ENCODE peak calls at places on chromosomes 11 and 22, in four cellular contexts. One of them, this sample, is unnamed.
A peak's percentile ranks its signal among the peaks of the same experiment; 100 is the strongest.

GRCh38 chr11:91066648-91067047 is 843.8 kb upstream of the CHORDC1 start:
- DNase-seq in amniotic stem cell: no peak
- DNase-seq in D341Med: no peak
- DNase-seq in tibial artery: no peak
- DNase-seq in this sample: no peak

GRCh38 chr11:75447415-75447814 is 14.4 kb upstream of the KLHL35 start:
- DNase-seq in D341Med: no peak
- DNase-seq in tibial artery: no peak
- DNase-seq in amniotic stem cell: no peak
- DNase-seq in this sample: no peak

GRCh38 chr11:42631223-42631843 is 680.5 kb upstream of the API5 start:
- DNase-seq in tibial artery: no peak
- DNase-seq in D341Med: no peak
- DNase-seq in amniotic stem cell: no peak
- DNase-seq in this sample: no peak

GRCh38 chr11:112316971-112317370 is 56.3 kb upstream of the PLET1 start:
- DNase-seq in tibial artery: no peak
- DNase-seq in D341Med: no peak
- DNase-seq in amniotic stem cell: no peak
- DNase-seq in this sample: no peak

GRCh38 chr11:60840711-60841430 is 1.0 kb upstream of the CCDC86 start:
- DNase-seq in D341Med: no peak
- DNase-seq in tibial artery: peak; percentile 46
- DNase-seq in amniotic stem cell: no peak
- DNase-seq in this sample: no peak

GRCh38 chr11:125114518-125114917 is 3.1 kb upstream of the TMEM218 start:
- DNase-seq in amniotic stem cell: no peak
- DNase-seq in tibial artery: no peak
- DNase-seq in D341Med: no peak
- DNase-seq in this sample: no peak

GRCh38 chr11:78576549-78577097 is 2.0 kb upstream of the NARS2 start:
- DNase-seq in tibial artery: no peak
- DNase-seq in D341Med: no peak
- DNase-seq in amniotic stem cell: no peak
- DNase-seq in this sample: no peak

GRCh38 chr11:11972942-11973341 is 35.5 kb downstream of the DKK3 start:
- DNase-seq in tibial artery: no peak
- DNase-seq in amniotic stem cell: no peak
- DNase-seq in D341Med: no peak
- DNase-seq in this sample: peak; percentile 15

GRCh38 chr11:69131644-69132300 is 24.0 kb upstream of the SMIM38 start:
- DNase-seq in tibial artery: peak; percentile 50
- DNase-seq in amniotic stem cell: peak; percentile 41
- DNase-seq in D341Med: peak; percentile 63
- DNase-seq in this sample: peak; percentile 87

GRCh38 chr22:24124247-24124646 is 57.0 kb upstream of the SUSD2 start:
- DNase-seq in D341Med: no peak
- DNase-seq in tibial artery: no peak
- DNase-seq in amniotic stem cell: no peak
- DNase-seq in this sample: no peak

GRCh38 chr11:120289426-120289825 is 35.7 kb upstream of the TLCD5 start:
- DNase-seq in tibial artery: no peak
- DNase-seq in amniotic stem cell: no peak
- DNase-seq in D341Med: no peak
- DNase-seq in this sample: no peak

GRCh38 chr11:124725719-124726105 is 14.0 kb upstream of the NRGN start:
- DNase-seq in tibial artery: no peak
- DNase-seq in D341Med: no peak
- DNase-seq in amniotic stem cell: no peak
- DNase-seq in this sample: no peak

GRCh38 chr11:107651672-107652071 is 60.2 kb downstream of the SLN start:
- DNase-seq in D341Med: no peak
- DNase-seq in tibial artery: no peak
- DNase-seq in amniotic stem cell: no peak
- DNase-seq in this sample: no peak

GRCh38 chr11:12100429-12100828 is 10.0 kb upstream of the MICAL2 start:
- DNase-seq in D341Med: no peak
- DNase-seq in amniotic stem cell: no peak
- DNase-seq in tibial artery: no peak
- DNase-seq in this sample: no peak

GRCh38 chr11:10139081-10139480 is 154.9 kb downstream of the SBF2 start:
- DNase-seq in tibial artery: no peak
- DNase-seq in amniotic stem cell: no peak
- DNase-seq in D341Med: no peak
- DNase-seq in this sample: no peak

GRCh38 chr11:79564288-79564925 is 123.6 kb upstream of the TENM4 start:
- DNase-seq in amniotic stem cell: no peak
- DNase-seq in D341Med: no peak
- DNase-seq in tibial artery: no peak
- DNase-seq in this sample: no peak

GRCh38 chr11:125192194-125192593 is 27.6 kb downstream of the PKNOX2 start:
- DNase-seq in amniotic stem cell: no peak
- DNase-seq in D341Med: no peak
- DNase-seq in tibial artery: no peak
- DNase-seq in this sample: peak; percentile 32

GRCh38 chr11:72378704-72379383 is 55.5 kb downstream of the CLPB start:
- DNase-seq in D341Med: no peak
- DNase-seq in tibial artery: peak; percentile 85
- DNase-seq in amniotic stem cell: no peak
- DNase-seq in this sample: peak; percentile 28

GRCh38 chr11:20156876-20157613 is 3.2 kb downstream of the DBX1 start:
- DNase-seq in D341Med: no peak
- DNase-seq in tibial artery: no peak
- DNase-seq in amniotic stem cell: no peak
- DNase-seq in this sample: no peak

GRCh38 chr22:48436201-48436931 is 1391.3 kb downstream of the BRD1 start:
- DNase-seq in D341Med: no peak
- DNase-seq in tibial artery: no peak
- DNase-seq in amniotic stem cell: no peak
- DNase-seq in this sample: no peak

GRCh38 chr22:39422721-39423120 is 23.1 kb downstream of the TAB1 start:
- DNase-seq in tibial artery: no peak
- DNase-seq in amniotic stem cell: no peak
- DNase-seq in D341Med: no peak
- DNase-seq in this sample: no peak

GRCh38 chr11:128776434-128777284 is 82.8 kb downstream of the FLI1 start:
- DNase-seq in D341Med: peak; percentile 46
- DNase-seq in tibial artery: no peak
- DNase-seq in amniotic stem cell: no peak
- DNase-seq in this sample: peak; percentile 49

GRCh38 chr11:69950120-69950519 is 128.0 kb upstream of the ANO1 start:
- DNase-seq in D341Med: no peak
- DNase-seq in amniotic stem cell: no peak
- DNase-seq in tibial artery: no peak
- DNase-seq in this sample: no peak

GRCh38 chr11:66133216-66133775 is 63.2 kb downstream of the PACS1 start:
- DNase-seq in amniotic stem cell: no peak
- DNase-seq in D341Med: no peak
- DNase-seq in tibial artery: no peak
- DNase-seq in this sample: no peak

GRCh38 chr11:108733479-108734116 is 68.7 kb downstream of the DDX10 start:
- DNase-seq in amniotic stem cell: no peak
- DNase-seq in D341Med: no peak
- DNase-seq in tibial artery: no peak
- DNase-seq in this sample: no peak

GRCh38 chr11:28110839-28111235 is 2.6 kb downstream of the METTL15 start:
- DNase-seq in D341Med: no peak
- DNase-seq in amniotic stem cell: no peak
- DNase-seq in tibial artery: no peak
- DNase-seq in this sample: no peak